ENCODE peak calls at places on chromosome 15, in ten cellular contexts. F is neuronal stem cell; N is fibroblast of lung; P is body of pancreas; Y is stomach; K is mesendoderm; V is small intestine; E is CD8-positive, alpha-beta T cell; J is tibial artery; S is heart left ventricle. B is an unnamed sample.
A peak's percentile ranks its signal among the peaks of the same experiment; 100 is the strongest.

GRCh38 chr15:71422530-71423259 is 307.4 kb downstream of the THSD4 start:
- DNase-seq in F (no peak), N (no peak), P (no peak), Y (no peak), K (no peak), V (no peak), E (no peak), J (no peak), S (no peak), B (no peak)

GRCh38 chr15:68200016-68200861 is 4.9 kb downstream of the CALML4 start:
- DNase-seq in F (no peak), N (no peak), P (no peak), Y (peak; percentile 24), K (peak; percentile 35), V (no peak), E (no peak), J (no peak), S (no peak), B (no peak)

GRCh38 chr15:33112541-33113105 is 81.9 kb downstream of the FMN1 start:
- DNase-seq in F (no peak), N (no peak), P (no peak), Y (no peak), K (no peak), V (no peak), E (no peak), J (no peak), S (no peak), B (no peak)

GRCh38 chr15:61069369-61070075 is 159.6 kb downstream of the RORA start:
- DNase-seq in F (no peak), N (no peak), P (no peak), Y (no peak), K (no peak), V (no peak), E (no peak), J (no peak), S (no peak), B (no peak)

GRCh38 chr15:79455361-79455760 is 23.2 kb downstream of the MINAR1 start:
- DNase-seq in F (no peak), N (peak; percentile 87), P (no peak), Y (no peak), K (no peak), V (no peak), E (no peak), J (no peak), S (no peak), B (no peak)

GRCh38 chr15:93247466-93248121 is 158.6 kb upstream of the RGMA start:
- DNase-seq in F (no peak), N (no peak), P (no peak), Y (no peak), K (no peak), V (no peak), E (no peak), J (no peak), S (no peak), B (no peak)

GRCh38 chr15:48084759-48085420 is 35.9 kb upstream of the SLC24A5 start:
- DNase-seq in F (peak; percentile 37), N (peak; percentile 49), P (no peak), Y (no peak), K (peak; percentile 76), V (peak; percentile 28), E (no peak), J (no peak), S (no peak), B (no peak)

GRCh38 chr15:80010131-80010673 is 39.2 kb upstream of the BCL2A1 start:
- DNase-seq in F (no peak), N (peak; percentile 24), P (no peak), Y (no peak), K (no peak), V (no peak), E (no peak), J (no peak), S (no peak), B (no peak)

GRCh38 chr15:70356919-70357318 is 259.2 kb upstream of the TLE3 start:
- DNase-seq in F (no peak), N (peak; percentile 31), P (no peak), Y (no peak), K (no peak), V (no peak), E (peak; percentile 17), J (no peak), S (no peak), B (no peak)

GRCh38 chr15:27989838-27990237 is 109.3 kb downstream of the OCA2 start:
- DNase-seq in F (no peak), N (no peak), P (no peak), Y (no peak), K (no peak), V (no peak), E (no peak), J (no peak), S (no peak), B (no peak)

GRCh38 chr15:55791576-55792400 is 48.8 kb upstream of the PRTG start:
- DNase-seq in F (no peak), N (peak; percentile 94), P (no peak), Y (no peak), K (peak; percentile 92), V (no peak), E (no peak), J (no peak), S (no peak), B (no peak)

GRCh38 chr15:68347392-68347791 is 69.8 kb downstream of the FEM1B start:
- DNase-seq in F (no peak), N (peak; percentile 52), P (no peak), Y (no peak), K (no peak), V (no peak), E (no peak), J (no peak), S (no peak), B (no peak)

GRCh38 chr15:45268135-45268534 is 16.1 kb downstream of the SLC28A2 start:
- DNase-seq in F (no peak), N (no peak), P (peak; percentile 29), Y (peak; percentile 71), K (peak; percentile 57), V (peak; percentile 51), E (no peak), J (no peak), S (no peak), B (no peak)

GRCh38 chr15:98800437-98801233 is 152.3 kb downstream of the IGF1R start:
- DNase-seq in F (peak; percentile 59), N (peak; percentile 83), P (peak; percentile 59), Y (peak; percentile 48), K (peak; percentile 95), V (peak; percentile 75), E (no peak), J (peak; percentile 58), S (peak; percentile 38), B (peak; percentile 27)
- H3K27ac ChIP-seq in F (peak overlapping the region; percentile 39), N (no peak overlapping the region), P (peak overlapping the region; percentile 18), Y (peak overlapping the region; percentile 90), K (peak overlapping the region; percentile 94), V (no peak overlapping the region), E (no peak overlapping the region), J (no peak overlapping the region), S (peak overlapping the region; percentile 57), B (peak overlapping the region; percentile 64)

GRCh38 chr15:73952913-73953750 is 26.9 kb downstream of the LOXL1 start:
- DNase-seq in F (no peak), N (no peak), P (no peak), Y (no peak), K (no peak), V (no peak), E (no peak), J (peak; percentile 19), S (no peak), B (no peak)

GRCh38 chr15:73955851-73956250 is 29.6 kb downstream of the LOXL1 start:
- DNase-seq in F (no peak), N (no peak), P (no peak), Y (no peak), K (no peak), V (no peak), E (no peak), J (no peak), S (no peak), B (no peak)

GRCh38 chr15:73955326-73955725 is 29.1 kb downstream of the LOXL1 start:
- DNase-seq in F (no peak), N (no peak), P (no peak), Y (no peak), K (no peak), V (no peak), E (no peak), J (no peak), S (no peak), B (no peak)

GRCh38 chr15:73956276-73957086 is 30.2 kb downstream of the LOXL1 start:
- DNase-seq in F (no peak), N (peak; percentile 98), P (no peak), Y (peak; percentile 57), K (no peak), V (no peak), E (no peak), J (peak; percentile 60), S (peak; percentile 47), B (peak; percentile 60)

GRCh38 chr15:73954188-73955145 is 28.2 kb downstream of the LOXL1 start:
- DNase-seq in F (no peak), N (no peak), P (no peak), Y (no peak), K (no peak), V (no peak), E (no peak), J (no peak), S (no peak), B (no peak)
- H3K4me1 ChIP-seq in F (peaks cover 9% of the 10 kb centered on the region), N (peaks cover 40% of the 10 kb centered on the region), P (peaks cover 12% of the 10 kb centered on the region), Y (peaks cover 24% of the 10 kb centered on the region), K (peaks cover 4% of the 10 kb centered on the region), V (no peaks in the 10 kb centered on the region), E (peaks cover 12% of the 10 kb centered on the region), J (peaks cover 36% of the 10 kb centered on the region), S (peaks cover 12% of the 10 kb centered on the region), B (peaks cover 15% of the 10 kb centered on the region)

DNA sequence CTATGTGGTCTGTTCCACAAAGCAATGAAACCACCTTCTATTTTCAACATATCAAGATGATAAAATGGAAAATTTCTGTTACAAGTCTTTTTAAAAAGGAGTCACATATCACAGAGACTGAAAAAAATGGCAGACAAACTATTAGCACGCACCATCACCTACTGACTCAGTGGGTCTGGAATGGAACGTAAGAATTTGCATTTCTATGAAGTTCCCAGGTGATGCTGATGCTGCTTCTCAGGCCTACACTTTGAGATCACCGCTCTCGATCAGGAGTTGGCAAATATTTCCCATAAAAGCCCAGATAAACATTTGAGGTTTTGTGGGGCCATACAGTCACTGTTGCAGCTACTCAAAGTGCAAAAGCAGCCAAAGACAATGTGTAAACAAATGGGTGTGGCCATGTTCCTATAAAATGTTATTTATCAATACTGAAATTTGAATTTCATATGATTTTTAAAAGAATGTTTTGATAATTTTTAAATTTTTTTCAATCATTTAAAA is 142.9 kb downstream of the ADAM10 start:
- DNase-seq in F (no peak), N (no peak), P (no peak), Y (no peak), K (peak; percentile 18), V (no peak), E (no peak), J (no peak), S (no peak), B (no peak)
- H3K27ac ChIP-seq in F (no peak overlapping the region), N (no peak overlapping the region), P (no peak overlapping the region), Y (no peak overlapping the region), K (no peak overlapping the region), V (no peak overlapping the region), E (no peak overlapping the region), J (no peak overlapping the region), S (no peak overlapping the region), B (no peak overlapping the region)

DNA sequence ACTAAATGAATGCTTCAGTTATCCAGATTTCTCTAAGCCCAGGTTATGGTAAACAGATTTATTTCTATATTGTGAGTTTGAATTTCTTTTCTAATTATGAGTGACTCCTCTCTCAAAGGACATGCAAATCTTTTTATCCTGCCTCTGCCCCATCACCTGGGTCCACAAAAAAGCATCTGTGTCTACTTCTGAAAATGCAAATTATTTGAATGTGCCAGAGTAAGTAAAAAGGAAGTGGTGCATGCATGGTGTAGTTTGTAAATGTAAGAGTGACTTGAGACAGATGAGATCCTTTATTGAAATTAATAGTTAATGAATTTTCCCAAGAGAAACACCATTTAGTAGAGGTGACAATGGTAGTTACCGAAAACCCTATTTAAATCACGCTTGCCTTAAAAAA is 26.9 kb downstream of the MCTP2 start:
- DNase-seq in F (no peak), N (no peak), P (no peak), Y (no peak), K (no peak), V (no peak), E (no peak), J (no peak), S (no peak), B (no peak)
- H3K4me1 ChIP-seq in F (no peaks in the 10 kb centered on the region), N (no peaks in the 10 kb centered on the region), P (peaks cover 8% of the 10 kb centered on the region), Y (no peaks in the 10 kb centered on the region), K (no peaks in the 10 kb centered on the region), V (peaks cover 10% of the 10 kb centered on the region), E (peaks cover 2% of the 10 kb centered on the region), J (no peaks in the 10 kb centered on the region), S (no peaks in the 10 kb centered on the region), B (no peaks in the 10 kb centered on the region)

B was measured in psoas muscle.